ENCODE peak calls at places on chromosomes 16 and 17, in four cellular contexts. One of them, this sample, is unnamed.

GRCh38 chr17:77421635-77421982 is 280.8 kb downstream of the SEC14L1 start:
- DNase-seq in H9: no peak
- DNase-seq in IMR-90: no peak
- DNase-seq in neuronal stem cell: no peak
- DNase-seq in this sample: no peak

GRCh38 chr17:14464741-14465140 is 163.9 kb downstream of the HS3ST3B1 start:
- DNase-seq in H9: no peak
- DNase-seq in IMR-90: peak; percentile 70
- DNase-seq in neuronal stem cell: no peak
- DNase-seq in this sample: no peak

GRCh38 chr16:28081391-28081790 is 17.9 kb upstream of the GSG1L start:
- DNase-seq in H9: no peak
- DNase-seq in IMR-90: no peak
- DNase-seq in neuronal stem cell: no peak
- DNase-seq in this sample: no peak

GRCh38 chr17:29614345-29615047 is 8.2 kb downstream of the CORO6 start:
- DNase-seq in H9: peak; percentile 48
- DNase-seq in IMR-90: no peak
- DNase-seq in neuronal stem cell: no peak
- DNase-seq in this sample: no peak

GRCh38 chr17:75635610-75636202 is 2.5 kb downstream of the SMIM5 start:
- DNase-seq in H9: no peak
- DNase-seq in IMR-90: no peak
- DNase-seq in neuronal stem cell: no peak
- DNase-seq in this sample: no peak

GRCh38 chr16:23836078-23836403 is 258 bp downstream of the PRKCB start:
- DNase-seq in H9: peak; percentile 33
- DNase-seq in IMR-90: no peak
- DNase-seq in neuronal stem cell: no peak
- DNase-seq in this sample: peak; percentile 5

GRCh38 chr17:57109393-57110151 is 24.5 kb downstream of the AKAP1 start:
- DNase-seq in H9: peak; percentile 62
- DNase-seq in IMR-90: peak; percentile 5
- DNase-seq in neuronal stem cell: no peak
- DNase-seq in this sample: peak; percentile 85

GRCh38 chr17:61247438-61247837 is 152.2 kb upstream of the TBX2 start:
- DNase-seq in H9: no peak
- DNase-seq in IMR-90: peak; percentile 82
- DNase-seq in neuronal stem cell: no peak
- DNase-seq in this sample: no peak

GRCh38 chr17:76027159-76027839 is at the start of gene EVPL:
- DNase-seq in H9: peak; percentile 58
- DNase-seq in IMR-90: no peak
- DNase-seq in neuronal stem cell: no peak
- DNase-seq in this sample: no peak

GRCh38 chr17:39208893-39209292 is 8.8 kb downstream of the RPL19 start:
- DNase-seq in H9: no peak
- DNase-seq in IMR-90: no peak
- DNase-seq in neuronal stem cell: no peak
- DNase-seq in this sample: peak; percentile 31

GRCh38 chr17:6706996-6707395 is 6.2 kb downstream of the SLC13A5 start:
- DNase-seq in H9: no peak
- DNase-seq in IMR-90: no peak
- DNase-seq in neuronal stem cell: no peak
- DNase-seq in this sample: no peak

GRCh38 chr16:28052274-28053128 is 11.0 kb downstream of the GSG1L start:
- DNase-seq in H9: no peak
- DNase-seq in IMR-90: no peak
- DNase-seq in neuronal stem cell: no peak
- DNase-seq in this sample: no peak

GRCh38 chr17:71405101-71405500 is 715.7 kb upstream of the SOX9 start:
- DNase-seq in H9: no peak
- DNase-seq in IMR-90: no peak
- DNase-seq in neuronal stem cell: no peak
- DNase-seq in this sample: no peak

GRCh38 chr17:6269474-6269873 is 165.4 kb downstream of the AIPL1 start:
- DNase-seq in H9: peak; percentile 69
- DNase-seq in IMR-90: peak; percentile 28
- DNase-seq in neuronal stem cell: peak; percentile 76
- DNase-seq in this sample: peak; percentile 62

GRCh38 chr16:82655315-82655714 is 28.5 kb downstream of the CDH13 start:
- DNase-seq in H9: no peak
- DNase-seq in IMR-90: peak; percentile 94
- DNase-seq in neuronal stem cell: no peak
- DNase-seq in this sample: peak; percentile 50

GRCh38 chr17:75130632-75131277 is 787 bp downstream of the NT5C start:
- DNase-seq in H9: peak; percentile 86
- DNase-seq in IMR-90: peak; percentile 58
- DNase-seq in neuronal stem cell: no peak
- DNase-seq in this sample: peak; percentile 91

GRCh38 chr16:47499700-47500264 is 38.7 kb downstream of the PHKB start:
- DNase-seq in H9: no peak
- DNase-seq in IMR-90: no peak
- DNase-seq in neuronal stem cell: no peak
- DNase-seq in this sample: no peak

GRCh38 chr17:6753006-6753445 is 2.8 kb upstream of the XAF1 start:
- DNase-seq in H9: peak; percentile 63
- DNase-seq in IMR-90: peak; percentile 77
- DNase-seq in neuronal stem cell: peak; percentile 32
- DNase-seq in this sample: peak; percentile 26

GRCh38 chr16:30395992-30396560 is 856 bp downstream of the ZNF48 start:
- DNase-seq in H9: no peak
- DNase-seq in IMR-90: no peak
- DNase-seq in neuronal stem cell: no peak
- DNase-seq in this sample: no peak

GRCh38 chr17:34245496-34245895 is 9.6 kb upstream of the CCL2 start:
- DNase-seq in H9: no peak
- DNase-seq in IMR-90: no peak
- DNase-seq in neuronal stem cell: no peak
- DNase-seq in this sample: no peak

GRCh38 chr16:68396481-68396880 is 51.8 kb downstream of the SMPD3 start:
- DNase-seq in H9: no peak
- DNase-seq in IMR-90: peak; percentile 58
- DNase-seq in neuronal stem cell: no peak
- DNase-seq in this sample: no peak

GRCh38 chr16:57041182-57042156 is 50.9 kb upstream of the CPNE2 start:
- DNase-seq in H9: no peak
- DNase-seq in IMR-90: no peak
- DNase-seq in neuronal stem cell: no peak
- DNase-seq in this sample: no peak

GRCh38 chr17:31385428-31386285 is 5.8 kb upstream of the RAB11FIP4 start:
- DNase-seq in H9: no peak
- DNase-seq in IMR-90: peak; percentile 29
- DNase-seq in neuronal stem cell: no peak
- DNase-seq in this sample: no peak

GRCh38 chr16:80317132-80318098 is 223.4 kb upstream of the DYNLRB2 start:
- DNase-seq in H9: peak; percentile 77
- DNase-seq in IMR-90: peak; percentile 20
- DNase-seq in neuronal stem cell: no peak
- DNase-seq in this sample: peak; percentile 63

GRCh38 chr16:50323335-50324011 is 45.3 kb downstream of the BRD7 start:
- DNase-seq in H9: no peak
- DNase-seq in IMR-90: peak; percentile 56
- DNase-seq in neuronal stem cell: no peak
- DNase-seq in this sample: peak; percentile 21

GRCh38 chr17:60640503-60640902 is 37.1 kb upstream of the BCAS3 start:
- DNase-seq in H9: no peak
- DNase-seq in IMR-90: peak; percentile 22
- DNase-seq in neuronal stem cell: peak; percentile 4
- DNase-seq in this sample: peak; percentile 45

GRCh38 chr16:30137897-30138296 is 14.9 kb upstream of the MAPK3 start:
- DNase-seq in H9: no peak
- DNase-seq in IMR-90: no peak
- DNase-seq in neuronal stem cell: no peak
- DNase-seq in this sample: no peak

GRCh38 chr16:54627616-54628015 is 303.0 kb upstream of the IRX5 start:
- DNase-seq in H9: no peak
- DNase-seq in IMR-90: no peak
- DNase-seq in neuronal stem cell: no peak
- DNase-seq in this sample: no peak

GRCh38 chr16:14029658-14030057 is 41.5 kb upstream of the MRTFB start:
- DNase-seq in H9: no peak
- DNase-seq in IMR-90: no peak
- DNase-seq in neuronal stem cell: no peak
- DNase-seq in this sample: no peak

GRCh38 chr16:87432330-87432915 is 40.3 kb downstream of the MAP1LC3B start:
- DNase-seq in H9: no peak
- DNase-seq in IMR-90: no peak
- DNase-seq in neuronal stem cell: no peak
- DNase-seq in this sample: no peak
- H4K8ac ChIP-seq in H9: no peak overlapping the region
- H4K8ac ChIP-seq in IMR-90: no peak overlapping the region
- H4K8ac ChIP-seq in neuronal stem cell: peak overlapping the region; percentile 48
- H4K8ac ChIP-seq in this sample: no peak overlapping the region

GRCh38 chr17:80774146-80774545 is 217.5 kb upstream of the CHMP6 start:
- DNase-seq in H9: peak; percentile 24
- DNase-seq in IMR-90: peak; percentile 60
- DNase-seq in neuronal stem cell: no peak
- DNase-seq in this sample: no peak
- H3K18ac ChIP-seq in H9: no peak overlapping the region
- H3K18ac ChIP-seq in IMR-90: peak overlapping the region; percentile 91
- H3K18ac ChIP-seq in neuronal stem cell: no peak overlapping the region
- H3K18ac ChIP-seq in this sample: no peak overlapping the region

DNA sequence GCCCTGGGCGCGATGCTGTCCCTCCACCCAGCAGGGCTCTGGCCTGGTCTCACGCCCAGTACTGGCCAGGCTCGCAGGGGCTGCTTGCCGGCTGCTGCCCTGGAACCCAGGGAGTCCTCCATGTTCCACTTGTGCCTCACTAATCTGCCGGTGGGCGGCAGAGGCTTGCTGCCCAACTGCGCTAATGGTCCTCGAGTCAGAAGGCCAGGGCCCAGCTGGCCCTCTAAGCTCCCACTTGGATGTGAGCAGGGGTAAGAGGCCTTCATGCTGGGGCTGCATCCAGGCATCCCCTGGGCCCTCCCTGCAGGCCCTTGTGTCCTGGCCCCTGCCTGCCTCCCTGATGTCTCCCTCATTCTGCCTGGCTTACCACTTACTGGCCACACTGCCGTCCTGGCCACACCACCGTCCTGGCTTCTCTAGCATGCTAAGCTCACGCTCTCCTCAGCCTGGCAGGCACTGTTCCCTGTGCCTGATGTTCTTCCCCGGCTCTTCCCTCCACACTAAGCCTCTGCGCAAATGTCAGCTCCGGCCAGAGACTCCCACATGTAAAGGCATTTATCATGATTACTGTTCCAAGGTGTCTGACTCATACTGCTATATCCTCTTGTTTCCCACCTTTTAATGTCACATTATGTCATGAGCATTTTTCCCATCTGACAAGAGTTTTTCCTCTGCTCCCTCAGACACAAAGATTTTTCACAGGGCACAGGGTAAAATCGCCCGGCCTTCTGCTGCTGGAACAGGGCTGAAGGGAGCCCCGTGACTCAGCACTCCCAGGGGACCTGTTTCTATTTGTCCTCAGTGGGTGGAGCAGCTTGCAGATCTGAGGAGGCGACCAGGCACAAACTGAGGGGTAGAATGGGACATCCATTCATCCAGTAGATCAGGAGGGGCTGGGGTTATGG is 15.9 kb downstream of the B9D1 start:
- DNase-seq in H9: peak; percentile 30
- DNase-seq in IMR-90: peak; percentile 91
- DNase-seq in neuronal stem cell: no peak
- DNase-seq in this sample: no peak
- H4K8ac ChIP-seq in H9: no peak overlapping the region
- H4K8ac ChIP-seq in IMR-90: peak overlapping the region; percentile 65
- H4K8ac ChIP-seq in neuronal stem cell: no peak overlapping the region
- H4K8ac ChIP-seq in this sample: no peak overlapping the region

GRCh38 chr16:1980770-1981087 is 540 bp downstream of the NOXO1 start:
- DNase-seq in H9: no peak
- DNase-seq in IMR-90: no peak
- DNase-seq in neuronal stem cell: no peak
- DNase-seq in this sample: no peak

GRCh38 chr16:1979271-1980025 is 1.8 kb downstream of the NOXO1 start:
- DNase-seq in H9: peak; percentile 78
- DNase-seq in IMR-90: no peak
- DNase-seq in neuronal stem cell: no peak
- DNase-seq in this sample: peak; percentile 50

GRCh38 chr16:1981398-1981836 is at the start of gene NOXO1:
- DNase-seq in H9: no peak
- DNase-seq in IMR-90: no peak
- DNase-seq in neuronal stem cell: no peak
- DNase-seq in this sample: peak; percentile 19

GRCh38 chr16:1978476-1979120 is 2.7 kb downstream of the NOXO1 start:
- DNase-seq in H9: peak; percentile 61
- DNase-seq in IMR-90: no peak
- DNase-seq in neuronal stem cell: no peak
- DNase-seq in this sample: no peak

DNA sequence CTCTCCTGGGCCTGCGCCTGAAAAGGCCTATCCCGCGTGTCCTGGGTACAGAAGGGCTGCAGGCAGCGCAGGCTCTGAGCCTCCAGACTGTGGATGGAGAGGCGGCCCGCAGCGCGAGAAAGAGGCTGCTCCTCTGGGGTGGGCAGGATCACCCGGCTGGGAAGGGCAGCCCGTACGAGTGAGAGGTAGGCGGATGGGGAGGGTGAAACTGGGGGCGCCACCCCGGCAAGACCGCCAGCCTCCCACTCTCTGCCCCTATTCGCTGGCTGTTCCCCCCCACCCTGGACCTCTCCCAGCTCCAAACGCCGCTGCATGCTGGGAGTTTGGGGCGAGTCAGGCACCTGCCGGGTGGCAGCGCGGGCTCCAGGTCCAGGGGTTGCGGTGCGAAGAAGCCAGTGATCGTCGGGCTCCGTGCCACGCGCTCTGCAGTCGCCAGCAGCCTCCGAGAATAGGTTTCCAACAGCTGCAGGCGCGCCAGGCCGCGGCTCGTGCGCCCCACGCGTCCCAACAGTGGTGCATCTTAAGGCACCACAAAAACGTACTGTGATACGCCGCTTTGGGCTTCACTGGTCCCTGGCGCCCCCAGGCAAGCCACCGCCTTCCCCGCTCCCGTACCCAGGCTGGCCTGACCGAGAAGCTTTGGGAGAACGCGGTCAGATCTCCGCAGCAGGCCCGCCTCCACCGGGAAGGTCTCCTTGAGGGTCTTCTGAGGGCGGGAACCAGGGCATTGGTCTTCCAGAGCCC is 1.1 kb downstream of the NOXO1 start:
- DNase-seq in H9: no peak
- DNase-seq in IMR-90: no peak
- DNase-seq in neuronal stem cell: no peak
- DNase-seq in this sample: no peak
- H3K18ac ChIP-seq in H9: no peak overlapping the region
- H3K18ac ChIP-seq in IMR-90: no peak overlapping the region
- H3K18ac ChIP-seq in neuronal stem cell: peak overlapping the region; percentile 70
- H3K18ac ChIP-seq in this sample: no peak overlapping the region

This sample was measured in mesendoderm.